ENCODE peak calls at places on chromosomes 11 and 22, in seven cellular contexts. V, A, M, J, Z, I and F are unnamed samples.

GRCh38 chr11:120566176-120566575 is 54.6 kb downstream of the GRIK4 start:
- DNase-seq in V (no peak), A (no peak), M (peak), J (no peak), Z (no peak), I (no peak), F (peak)

GRCh38 chr22:42945736-42946135 is 69.2 kb downstream of the PACSIN2 start:
- DNase-seq in V (no peak), A (no peak), M (no peak), J (no peak), Z (no peak), I (no peak), F (no peak)

GRCh38 chr22:24752091-24752623 is 22.4 kb downstream of the PIWIL3 start:
- DNase-seq in V (no peak), A (no peak), M (no peak), J (no peak), Z (no peak), I (no peak), F (no peak)

GRCh38 chr22:33842421-33843094 is 77.7 kb downstream of the LARGE1 start:
- DNase-seq in V (no peak), A (no peak), M (no peak), J (no peak), Z (no peak), I (no peak), F (no peak)

GRCh38 chr11:77381749-77382693 is 80.5 kb upstream of the GDPD4 start:
- DNase-seq in V (no peak), A (no peak), M (no peak), J (no peak), Z (no peak), I (no peak), F (no peak)

GRCh38 chr11:10485646-10486045 is 30.6 kb downstream of the AMPD3 start:
- DNase-seq in V (no peak), A (no peak), M (no peak), J (no peak), Z (no peak), I (no peak), F (no peak)

GRCh38 chr11:127332896-127333295 is 332.3 kb upstream of the KIRREL3 start:
- DNase-seq in V (no peak), A (no peak), M (no peak), J (no peak), Z (no peak), I (no peak), F (no peak)

GRCh38 chr11:118666331-118666730 is 13.1 kb downstream of the TREH start:
- DNase-seq in V (no peak), A (no peak), M (no peak), J (no peak), Z (no peak), I (no peak), F (no peak)

GRCh38 chr11:130209128-130209932 is 49.7 kb downstream of the ST14 start:
- DNase-seq in V (no peak), A (no peak), M (no peak), J (no peak), Z (no peak), I (no peak), F (no peak)

GRCh38 chr11:102620858-102621561 is 4.1 kb downstream of the MMP20 start:
- DNase-seq in V (no peak), A (no peak), M (peak), J (no peak), Z (no peak), I (peak), F (no peak)

GRCh38 chr22:48357961-48358360 is 1469.7 kb downstream of the BRD1 start:
- DNase-seq in V (no peak), A (no peak), M (no peak), J (no peak), Z (no peak), I (no peak), F (no peak)

GRCh38 chr22:49481651-49482399 is 345.8 kb downstream of the BRD1 start:
- DNase-seq in V (peak), A (no peak), M (no peak), J (no peak), Z (no peak), I (no peak), F (no peak)

GRCh38 chr11:10042699-10043098 is 251.3 kb downstream of the SBF2 start:
- DNase-seq in V (no peak), A (no peak), M (no peak), J (no peak), Z (no peak), I (no peak), F (no peak)

GRCh38 chr11:32758291-32758690 is 36.2 kb downstream of the CCDC73 start:
- DNase-seq in V (no peak), A (no peak), M (no peak), J (no peak), Z (no peak), I (no peak), F (no peak)

GRCh38 chr22:39690901-39691620 is 120.5 kb downstream of the CACNA1I start:
- DNase-seq in V (peak), A (no peak), M (no peak), J (peak), Z (no peak), I (no peak), F (no peak)

GRCh38 chr22:36010090-36010489 is 18.5 kb downstream of the RBFOX2 start:
- DNase-seq in V (peak), A (no peak), M (no peak), J (no peak), Z (no peak), I (no peak), F (no peak)

GRCh38 chr11:123707606-123708205 is 33.8 kb downstream of the ZNF202 start:
- DNase-seq in V (peak), A (peak), M (peak), J (peak), Z (peak), I (peak), F (peak)

GRCh38 chr22:43002198-43002577 is 12.8 kb downstream of the PACSIN2 start:
- DNase-seq in V (no peak), A (no peak), M (no peak), J (no peak), Z (no peak), I (no peak), F (no peak)

GRCh38 chr11:46856605-46857339 is 10.7 kb upstream of the CKAP5 start:
- DNase-seq in V (no peak), A (no peak), M (no peak), J (no peak), Z (no peak), I (no peak), F (no peak)

GRCh38 chr11:44611687-44612437 is 46.4 kb downstream of the CD82 start:
- DNase-seq in V (no peak), A (peak), M (no peak), J (no peak), Z (peak), I (no peak), F (no peak)

GRCh38 chr11:121625784-121626506 is 173.2 kb upstream of the SORL1-AS1 start:
- DNase-seq in V (no peak), A (no peak), M (no peak), J (no peak), Z (no peak), I (no peak), F (no peak)

GRCh38 chr11:71372693-71373657 is 75.2 kb downstream of the DHCR7 start:
- DNase-seq in V (peak), A (no peak), M (no peak), J (no peak), Z (no peak), I (no peak), F (no peak)

GRCh38 chr22:26712158-26712557 is 54.8 kb downstream of the MIAT start:
- DNase-seq in V (no peak), A (no peak), M (no peak), J (no peak), Z (no peak), I (no peak), F (no peak)

GRCh38 chr11:130489716-130490115 is 41.3 kb downstream of the ADAMTS15 start:
- DNase-seq in V (no peak), A (no peak), M (no peak), J (no peak), Z (no peak), I (no peak), F (no peak)

GRCh38 chr22:35838849-35839646 is 121.4 kb downstream of the APOL5 start:
- DNase-seq in V (peak), A (no peak), M (no peak), J (peak), Z (no peak), I (peak), F (no peak)

GRCh38 chr11:31926816-31927528 is 115.8 kb upstream of the PAX6 start:
- DNase-seq in V (no peak), A (no peak), M (no peak), J (no peak), Z (no peak), I (no peak), F (no peak)